ENCODE peak calls at places on chromosomes 1 and 21, in four cellular contexts. One of them, this sample, is unnamed.

GRCh38 chr1:18238190-18238589 is 130.6 kb downstream of the IGSF21 start:
- DNase-seq in heart left ventricle: no peak
- DNase-seq in Panc1: no peak
- DNase-seq in dorsolateral prefrontal cortex: no peak
- DNase-seq in this sample: no peak

GRCh38 chr21:31924548-31924947 is 51.7 kb downstream of the HUNK start:
- DNase-seq in heart left ventricle: no peak
- DNase-seq in Panc1: no peak
- DNase-seq in dorsolateral prefrontal cortex: no peak
- DNase-seq in this sample: no peak

GRCh38 chr1:4128616-4129015 is 228.5 kb upstream of the C1orf174 start:
- DNase-seq in heart left ventricle: no peak
- DNase-seq in Panc1: no peak
- DNase-seq in dorsolateral prefrontal cortex: no peak
- DNase-seq in this sample: no peak

GRCh38 chr1:65992160-65993046 is 199.7 kb downstream of the PDE4B start:
- DNase-seq in heart left ventricle: no peak
- DNase-seq in Panc1: no peak
- DNase-seq in dorsolateral prefrontal cortex: peak
- DNase-seq in this sample: no peak

GRCh38 chr1:112358798-112359408 is 37.1 kb upstream of the CTTNBP2NL start:
- DNase-seq in heart left ventricle: peak
- DNase-seq in Panc1: no peak
- DNase-seq in dorsolateral prefrontal cortex: peak
- DNase-seq in this sample: peak

GRCh38 chr1:8660455-8660854 is 157.0 kb downstream of the RERE start:
- DNase-seq in heart left ventricle: peak
- DNase-seq in Panc1: no peak
- DNase-seq in dorsolateral prefrontal cortex: peak
- DNase-seq in this sample: no peak

GRCh38 chr21:38985423-38986378 is 180.0 kb downstream of the ETS2 start:
- DNase-seq in heart left ventricle: peak
- DNase-seq in Panc1: no peak
- DNase-seq in dorsolateral prefrontal cortex: peak
- DNase-seq in this sample: no peak

GRCh38 chr1:48644190-48644930 is 132.3 kb downstream of the BEND5 start:
- DNase-seq in heart left ventricle: no peak
- DNase-seq in Panc1: no peak
- DNase-seq in dorsolateral prefrontal cortex: no peak
- DNase-seq in this sample: no peak

GRCh38 chr1:202165942-202166843 is 5.8 kb upstream of the PTPN7 start:
- DNase-seq in heart left ventricle: no peak
- DNase-seq in Panc1: no peak
- DNase-seq in dorsolateral prefrontal cortex: no peak
- DNase-seq in this sample: no peak

GRCh38 chr21:24290151-24290833 is 1317.0 kb downstream of the MRPL39 start:
- DNase-seq in heart left ventricle: no peak
- DNase-seq in Panc1: no peak
- DNase-seq in dorsolateral prefrontal cortex: no peak
- DNase-seq in this sample: no peak

GRCh38 chr1:117120774-117121588 is 568 bp downstream of the TRIM45 start:
- DNase-seq in heart left ventricle: no peak
- DNase-seq in Panc1: no peak
- DNase-seq in dorsolateral prefrontal cortex: no peak
- DNase-seq in this sample: peak

GRCh38 chr1:41314376-41314775 is 46.9 kb upstream of the FOXO6 start:
- DNase-seq in heart left ventricle: no peak
- DNase-seq in Panc1: no peak
- DNase-seq in dorsolateral prefrontal cortex: no peak
- DNase-seq in this sample: no peak

GRCh38 chr1:64474639-64475038 is 4.7 kb downstream of the CACHD1 start:
- DNase-seq in heart left ventricle: peak
- DNase-seq in Panc1: no peak
- DNase-seq in dorsolateral prefrontal cortex: no peak
- DNase-seq in this sample: no peak

GRCh38 chr1:158793604-158794003 is 12.6 kb upstream of the OR6N2 start:
- DNase-seq in heart left ventricle: no peak
- DNase-seq in Panc1: no peak
- DNase-seq in dorsolateral prefrontal cortex: no peak
- DNase-seq in this sample: no peak

GRCh38 chr1:94757931-94758330 is 62.2 kb upstream of the SLC44A3 start:
- DNase-seq in heart left ventricle: peak
- DNase-seq in Panc1: no peak
- DNase-seq in dorsolateral prefrontal cortex: no peak
- DNase-seq in this sample: no peak

GRCh38 chr1:8510041-8510823 is 192.3 kb downstream of the SLC45A1 start:
- DNase-seq in heart left ventricle: no peak
- DNase-seq in Panc1: no peak
- DNase-seq in dorsolateral prefrontal cortex: peak
- DNase-seq in this sample: no peak

GRCh38 chr1:115555446-115555845 is 86.3 kb upstream of the VANGL1 start:
- DNase-seq in heart left ventricle: no peak
- DNase-seq in Panc1: no peak
- DNase-seq in dorsolateral prefrontal cortex: no peak
- DNase-seq in this sample: no peak

GRCh38 chr21:39373634-39374033 is 24.7 kb upstream of the HMGN1 start:
- DNase-seq in heart left ventricle: no peak
- DNase-seq in Panc1: no peak
- DNase-seq in dorsolateral prefrontal cortex: no peak
- DNase-seq in this sample: no peak

GRCh38 chr1:162213281-162213909 is 143.9 kb downstream of the NOS1AP start:
- DNase-seq in heart left ventricle: peak
- DNase-seq in Panc1: no peak
- DNase-seq in dorsolateral prefrontal cortex: no peak
- DNase-seq in this sample: no peak

GRCh38 chr1:119453021-119453420 is 38.1 kb downstream of the HSD3B2 start:
- DNase-seq in heart left ventricle: no peak
- DNase-seq in Panc1: no peak
- DNase-seq in dorsolateral prefrontal cortex: no peak
- DNase-seq in this sample: no peak

GRCh38 chr1:15953294-15953771 is 22.6 kb downstream of the ZBTB17 start:
- DNase-seq in heart left ventricle: peak
- DNase-seq in Panc1: no peak
- DNase-seq in dorsolateral prefrontal cortex: no peak
- DNase-seq in this sample: no peak

GRCh38 chr1:114227059-114227458 is 73.4 kb upstream of the SYT6 start:
- DNase-seq in heart left ventricle: no peak
- DNase-seq in Panc1: no peak
- DNase-seq in dorsolateral prefrontal cortex: no peak
- DNase-seq in this sample: no peak

GRCh38 chr1:180585994-180586359 is 27.2 kb downstream of the OVAAL start:
- DNase-seq in heart left ventricle: no peak
- DNase-seq in Panc1: no peak
- DNase-seq in dorsolateral prefrontal cortex: no peak
- DNase-seq in this sample: no peak

GRCh38 chr1:65170511-65171142 is 22.6 kb downstream of the AK4 start:
- DNase-seq in heart left ventricle: no peak
- DNase-seq in Panc1: no peak
- DNase-seq in dorsolateral prefrontal cortex: peak
- DNase-seq in this sample: no peak

GRCh38 chr21:31729622-31730343 is 2.1 kb downstream of the SCAF4 start:
- DNase-seq in heart left ventricle: no peak
- DNase-seq in Panc1: no peak
- DNase-seq in dorsolateral prefrontal cortex: no peak
- DNase-seq in this sample: no peak

GRCh38 chr1:180092931-180093650 is 61.6 kb upstream of the QSOX1 start:
- DNase-seq in heart left ventricle: no peak
- DNase-seq in Panc1: no peak
- DNase-seq in dorsolateral prefrontal cortex: no peak
- DNase-seq in this sample: no peak

GRCh38 chr1:187244623-187245022 is 415.9 kb downstream of the PLA2G4A start:
- DNase-seq in heart left ventricle: no peak
- DNase-seq in Panc1: no peak
- DNase-seq in dorsolateral prefrontal cortex: no peak
- DNase-seq in this sample: no peak

GRCh38 chr1:9242338-9242969 is 7.9 kb downstream of the H6PD start:
- DNase-seq in heart left ventricle: peak
- DNase-seq in Panc1: no peak
- DNase-seq in dorsolateral prefrontal cortex: peak
- DNase-seq in this sample: no peak

GRCh38 chr1:76006234-76006633 is 68.3 kb upstream of the ST6GALNAC3 start:
- DNase-seq in heart left ventricle: no peak
- DNase-seq in Panc1: no peak
- DNase-seq in dorsolateral prefrontal cortex: no peak
- DNase-seq in this sample: no peak

GRCh38 chr1:206456577-206457375 is 13.5 kb upstream of the IKBKE start:
- DNase-seq in heart left ventricle: no peak
- DNase-seq in Panc1: no peak
- DNase-seq in dorsolateral prefrontal cortex: no peak
- DNase-seq in this sample: no peak

GRCh38 chr1:118960567-118961136 is 27.5 kb downstream of the TBX15 start:
- DNase-seq in heart left ventricle: no peak
- DNase-seq in Panc1: no peak
- DNase-seq in dorsolateral prefrontal cortex: no peak
- DNase-seq in this sample: no peak

GRCh38 chr1:152502496-152503180 is 8.0 kb upstream of the LCE5A start:
- DNase-seq in heart left ventricle: no peak
- DNase-seq in Panc1: no peak
- DNase-seq in dorsolateral prefrontal cortex: no peak
- DNase-seq in this sample: no peak

GRCh38 chr1:40844079-40844478 is 18.1 kb downstream of the CITED4 start:
- DNase-seq in heart left ventricle: no peak
- DNase-seq in Panc1: no peak
- DNase-seq in dorsolateral prefrontal cortex: no peak
- DNase-seq in this sample: no peak

GRCh38 chr1:162215902-162216301 is 146.4 kb downstream of the NOS1AP start:
- DNase-seq in heart left ventricle: no peak
- DNase-seq in Panc1: no peak
- DNase-seq in dorsolateral prefrontal cortex: no peak
- DNase-seq in this sample: no peak

GRCh38 chr21:28459193-28459592 is 533.5 kb downstream of the LTN1 start:
- DNase-seq in heart left ventricle: no peak
- DNase-seq in Panc1: no peak
- DNase-seq in dorsolateral prefrontal cortex: no peak
- DNase-seq in this sample: no peak

GRCh38 chr21:21460979-21461378 is 462.8 kb downstream of the NCAM2 start:
- DNase-seq in heart left ventricle: no peak
- DNase-seq in Panc1: no peak
- DNase-seq in dorsolateral prefrontal cortex: no peak
- DNase-seq in this sample: no peak

GRCh38 chr1:70072239-70072751 is 133.1 kb downstream of the LRRC40 start:
- DNase-seq in heart left ventricle: no peak
- DNase-seq in Panc1: no peak
- DNase-seq in dorsolateral prefrontal cortex: no peak
- DNase-seq in this sample: no peak

GRCh38 chr1:214920337-214920736 is 162.2 kb upstream of the KCNK2 start:
- DNase-seq in heart left ventricle: no peak
- DNase-seq in Panc1: no peak
- DNase-seq in dorsolateral prefrontal cortex: no peak
- DNase-seq in this sample: no peak

GRCh38 chr1:5830771-5831599 is 161.2 kb downstream of the NPHP4 start:
- DNase-seq in heart left ventricle: no peak
- DNase-seq in Panc1: no peak
- DNase-seq in dorsolateral prefrontal cortex: peak
- DNase-seq in this sample: no peak
- TF ChIP-seq CTCF in heart left ventricle: no peak
- TF ChIP-seq CTCF in Panc1: no peak
- TF ChIP-seq CTCF in dorsolateral prefrontal cortex: peak
- TF ChIP-seq CTCF in this sample: peak

GRCh38 chr1:154752273-154753030 is 117.6 kb downstream of the KCNN3 start:
- DNase-seq in heart left ventricle: no peak
- DNase-seq in Panc1: no peak
- DNase-seq in dorsolateral prefrontal cortex: no peak
- DNase-seq in this sample: no peak
- TF ChIP-seq CTCF in heart left ventricle: no peak
- TF ChIP-seq CTCF in Panc1: no peak
- TF ChIP-seq CTCF in dorsolateral prefrontal cortex: no peak
- TF ChIP-seq CTCF in this sample: no peak

GRCh38 chr1:19640363-19641316 is 3.5 kb upstream of the NBL1 start:
- DNase-seq in heart left ventricle: no peak
- DNase-seq in Panc1: no peak
- DNase-seq in dorsolateral prefrontal cortex: no peak
- DNase-seq in this sample: no peak
- TF ChIP-seq CTCF in heart left ventricle: no peak
- TF ChIP-seq CTCF in Panc1: no peak
- TF ChIP-seq CTCF in dorsolateral prefrontal cortex: no peak
- TF ChIP-seq CTCF in this sample: no peak

GRCh38 chr21:44950016-44950326 is 10.1 kb downstream of the SLX9 start:
- DNase-seq in heart left ventricle: no peak
- DNase-seq in Panc1: no peak
- DNase-seq in dorsolateral prefrontal cortex: no peak
- DNase-seq in this sample: no peak
- TF ChIP-seq CTCF in heart left ventricle: no peak
- TF ChIP-seq CTCF in Panc1: no peak
- TF ChIP-seq CTCF in dorsolateral prefrontal cortex: no peak
- TF ChIP-seq CTCF in this sample: no peak

This sample was measured in progenitor cell of endocrine pancreas.